ENCODE peak calls at places on chromosome 6, in five cellular contexts. One of them, this sample, is unnamed.

GRCh38 chr6:153090241-153090930 is 40.7 kb downstream of the RGS17 start:
- DNase-seq in A549: no peak
- DNase-seq in GM23338: no peak
- DNase-seq in GM12878: no peak
- DNase-seq in K562: no peak
- DNase-seq in this sample: peak

GRCh38 chr6:40734607-40735006 is 147.4 kb upstream of the LRFN2 start:
- DNase-seq in GM12878: no peak
- DNase-seq in A549: no peak
- DNase-seq in GM23338: no peak
- DNase-seq in K562: no peak
- DNase-seq in this sample: no peak

GRCh38 chr6:1603708-1604346 is 5.9 kb upstream of the FOXC1 start:
- DNase-seq in GM12878: no peak
- DNase-seq in K562: no peak
- DNase-seq in GM23338: peak
- DNase-seq in A549: no peak
- DNase-seq in this sample: no peak

GRCh38 chr6:162404926-162405325 is 322.6 kb downstream of the PRKN start:
- DNase-seq in A549: no peak
- DNase-seq in GM12878: no peak
- DNase-seq in GM23338: no peak
- DNase-seq in K562: no peak
- DNase-seq in this sample: no peak

GRCh38 chr6:119830494-119831295 is 481.1 kb upstream of the MAN1A1 start:
- DNase-seq in A549: no peak
- DNase-seq in K562: no peak
- DNase-seq in GM12878: no peak
- DNase-seq in GM23338: no peak
- DNase-seq in this sample: no peak

GRCh38 chr6:35449287-35449881 is 2.8 kb upstream of the FANCE start:
- DNase-seq in GM12878: no peak
- DNase-seq in A549: peak
- DNase-seq in GM23338: peak
- DNase-seq in K562: peak
- DNase-seq in this sample: no peak

GRCh38 chr6:128443553-128443952 is 76.8 kb downstream of the PTPRK start:
- DNase-seq in K562: no peak
- DNase-seq in GM12878: no peak
- DNase-seq in GM23338: no peak
- DNase-seq in A549: no peak
- DNase-seq in this sample: no peak

GRCh38 chr6:21587925-21588811 is 5.4 kb upstream of the SOX4 start:
- DNase-seq in K562: no peak
- DNase-seq in GM23338: peak
- DNase-seq in GM12878: no peak
- DNase-seq in A549: peak
- DNase-seq in this sample: peak

GRCh38 chr6:43838276-43839036 is 68.4 kb downstream of the VEGFA start:
- DNase-seq in A549: peak
- DNase-seq in GM12878: no peak
- DNase-seq in K562: peak
- DNase-seq in GM23338: peak
- DNase-seq in this sample: peak

GRCh38 chr6:36064770-36065396 is 37.3 kb downstream of the MAPK14 start:
- DNase-seq in K562: no peak
- DNase-seq in A549: no peak
- DNase-seq in GM12878: no peak
- DNase-seq in GM23338: no peak
- DNase-seq in this sample: no peak

GRCh38 chr6:15769471-15770088 is 106.8 kb upstream of the DTNBP1 start:
- DNase-seq in GM23338: no peak
- DNase-seq in A549: no peak
- DNase-seq in GM12878: no peak
- DNase-seq in K562: peak
- DNase-seq in this sample: no peak

GRCh38 chr6:99746261-99746895 is 139.7 kb downstream of the PRDM13 start:
- DNase-seq in GM23338: peak
- DNase-seq in GM12878: peak
- DNase-seq in K562: peak
- DNase-seq in A549: peak
- DNase-seq in this sample: peak

GRCh38 chr6:110886555-110887167 is 12.1 kb downstream of the AMD1 start:
- DNase-seq in K562: no peak
- DNase-seq in GM12878: no peak
- DNase-seq in GM23338: no peak
- DNase-seq in A549: no peak
- DNase-seq in this sample: no peak

GRCh38 chr6:36800223-36801095 is 38.8 kb downstream of the CPNE5 start:
- DNase-seq in A549: no peak
- DNase-seq in K562: no peak
- DNase-seq in GM12878: no peak
- DNase-seq in GM23338: no peak
- DNase-seq in this sample: no peak

GRCh38 chr6:100614933-100615332 is 150.2 kb upstream of the SIM1 start:
- DNase-seq in GM12878: no peak
- DNase-seq in A549: no peak
- DNase-seq in K562: no peak
- DNase-seq in GM23338: no peak
- DNase-seq in this sample: no peak

GRCh38 chr6:156773935-156774871 is 3.0 kb upstream of the ARID1B start:
- DNase-seq in A549: no peak
- DNase-seq in K562: no peak
- DNase-seq in GM23338: no peak
- DNase-seq in GM12878: no peak
- DNase-seq in this sample: no peak

GRCh38 chr6:113447088-113447831 is 409.9 kb upstream of the MARCKS start:
- DNase-seq in A549: no peak
- DNase-seq in K562: no peak
- DNase-seq in GM23338: no peak
- DNase-seq in GM12878: no peak
- DNase-seq in this sample: no peak

GRCh38 chr6:112912351-112913101 is 565.4 kb downstream of the RFPL4B start:
- DNase-seq in K562: no peak
- DNase-seq in A549: no peak
- DNase-seq in GM12878: no peak
- DNase-seq in GM23338: peak
- DNase-seq in this sample: no peak

GRCh38 chr6:3946779-3947178 is 97.6 kb downstream of the FAM50B start:
- DNase-seq in GM12878: no peak
- DNase-seq in K562: peak
- DNase-seq in GM23338: peak
- DNase-seq in A549: no peak
- DNase-seq in this sample: no peak

GRCh38 chr6:22296067-22296466 is 769 bp downstream of the PRL start:
- DNase-seq in GM23338: no peak
- DNase-seq in GM12878: no peak
- DNase-seq in K562: no peak
- DNase-seq in A549: no peak
- DNase-seq in this sample: no peak

GRCh38 chr6:12343122-12343439 is 52.9 kb downstream of the EDN1 start:
- DNase-seq in GM23338: no peak
- DNase-seq in A549: no peak
- DNase-seq in GM12878: no peak
- DNase-seq in K562: no peak
- DNase-seq in this sample: no peak

GRCh38 chr6:107061125-107062020 is 33.4 kb downstream of the MTRES1 start:
- DNase-seq in GM23338: peak
- DNase-seq in K562: no peak
- DNase-seq in A549: no peak
- DNase-seq in GM12878: peak
- DNase-seq in this sample: no peak

GRCh38 chr6:26401987-26402658 is at the start of gene BTN3A1:
- DNase-seq in A549: peak
- DNase-seq in GM12878: peak
- DNase-seq in K562: peak
- DNase-seq in GM23338: peak
- DNase-seq in this sample: peak

GRCh38 chr6:157236040-157236725 is 87.1 kb downstream of the TMEM242 start:
- DNase-seq in GM23338: peak
- DNase-seq in K562: no peak
- DNase-seq in GM12878: no peak
- DNase-seq in A549: no peak
- DNase-seq in this sample: no peak

GRCh38 chr6:118897386-118897785 is 3.4 kb downstream of the ASF1A start:
- DNase-seq in K562: no peak
- DNase-seq in GM12878: no peak
- DNase-seq in A549: no peak
- DNase-seq in GM23338: no peak
- DNase-seq in this sample: no peak

GRCh38 chr6:22526753-22527152 is 42.6 kb upstream of the HDGFL1 start:
- DNase-seq in K562: no peak
- DNase-seq in A549: no peak
- DNase-seq in GM23338: no peak
- DNase-seq in GM12878: no peak
- DNase-seq in this sample: no peak

GRCh38 chr6:139708342-139709199 is 334.1 kb upstream of the CITED2 start:
- DNase-seq in A549: peak
- DNase-seq in GM12878: no peak
- DNase-seq in K562: no peak
- DNase-seq in GM23338: no peak
- DNase-seq in this sample: no peak

GRCh38 chr6:55293116-55293515 is 34.2 kb upstream of the GFRAL start:
- DNase-seq in A549: no peak
- DNase-seq in K562: no peak
- DNase-seq in GM23338: peak
- DNase-seq in GM12878: no peak
- DNase-seq in this sample: peak

GRCh38 chr6:38141045-38141444 is 321.5 kb downstream of the ZFAND3 start:
- DNase-seq in K562: no peak
- DNase-seq in GM12878: no peak
- DNase-seq in GM23338: no peak
- DNase-seq in A549: no peak
- DNase-seq in this sample: no peak

GRCh38 chr6:90860822-90861601 is 274.1 kb upstream of the MAP3K7 start:
- DNase-seq in A549: no peak
- DNase-seq in K562: peak
- DNase-seq in GM23338: no peak
- DNase-seq in GM12878: no peak
- DNase-seq in this sample: no peak

GRCh38 chr6:111938710-111939109 is 65.5 kb upstream of the FYN start:
- DNase-seq in A549: no peak
- DNase-seq in GM23338: no peak
- DNase-seq in K562: no peak
- DNase-seq in GM12878: no peak
- DNase-seq in this sample: no peak

GRCh38 chr6:56757585-56757984 is 114.9 kb upstream of the DST start:
- DNase-seq in GM12878: no peak
- DNase-seq in K562: no peak
- DNase-seq in GM23338: peak
- DNase-seq in A549: no peak
- DNase-seq in this sample: no peak

GRCh38 chr6:11197175-11197535 is 35.3 kb downstream of the NEDD9 start:
- DNase-seq in A549: no peak
- DNase-seq in K562: no peak
- DNase-seq in GM12878: no peak
- DNase-seq in GM23338: peak
- DNase-seq in this sample: no peak

GRCh38 chr6:26286168-26286854 is 78.7 kb upstream of the BTN3A2 start:
- DNase-seq in GM12878: no peak
- DNase-seq in GM23338: peak
- DNase-seq in K562: peak
- DNase-seq in A549: no peak
- DNase-seq in this sample: no peak

GRCh38 chr6:36793913-36794703 is 45.1 kb downstream of the CPNE5 start:
- DNase-seq in A549: no peak
- DNase-seq in GM23338: peak
- DNase-seq in K562: no peak
- DNase-seq in GM12878: no peak
- DNase-seq in this sample: no peak

GRCh38 chr6:10507715-10508114 is 13.4 kb upstream of the GCNT2 start:
- DNase-seq in K562: no peak
- DNase-seq in GM23338: no peak
- DNase-seq in A549: no peak
- DNase-seq in GM12878: no peak
- DNase-seq in this sample: no peak

GRCh38 chr6:161272600-161273355 is 1.1 kb downstream of the AGPAT4 start:
- DNase-seq in GM12878: no peak
- DNase-seq in K562: no peak
- DNase-seq in GM23338: peak
- DNase-seq in A549: no peak
- DNase-seq in this sample: peak

DNA sequence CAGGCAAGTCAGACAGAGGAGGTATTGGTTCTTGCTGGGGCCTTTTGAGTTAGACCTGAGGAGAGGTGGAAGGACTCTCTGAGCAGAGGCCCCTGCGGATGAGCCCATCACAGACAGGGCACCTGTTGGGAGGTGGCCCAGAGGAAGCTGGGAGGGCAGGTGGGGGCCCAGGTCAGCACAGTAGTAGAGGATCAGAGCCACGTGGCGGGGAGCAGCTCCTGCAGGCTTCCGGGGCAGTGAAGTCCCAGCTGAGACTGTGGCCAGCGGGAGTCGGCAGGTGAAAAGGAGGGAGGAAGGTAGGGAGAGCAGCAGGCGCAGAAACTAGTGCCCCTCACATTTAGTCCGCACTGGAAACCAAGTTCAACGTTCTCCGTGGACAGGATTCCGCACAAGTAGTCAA is 61.8 kb downstream of the RSPH3 start:
- DNase-seq in GM23338: peak
- DNase-seq in A549: no peak
- DNase-seq in GM12878: no peak
- DNase-seq in K562: no peak
- DNase-seq in this sample: no peak
- H3K4me3 ChIP-seq in GM23338: peak
- H3K4me3 ChIP-seq in A549: no peak
- H3K4me3 ChIP-seq in GM12878: no peak
- H3K4me3 ChIP-seq in K562: no peak
- H3K4me3 ChIP-seq in this sample: no peak

DNA sequence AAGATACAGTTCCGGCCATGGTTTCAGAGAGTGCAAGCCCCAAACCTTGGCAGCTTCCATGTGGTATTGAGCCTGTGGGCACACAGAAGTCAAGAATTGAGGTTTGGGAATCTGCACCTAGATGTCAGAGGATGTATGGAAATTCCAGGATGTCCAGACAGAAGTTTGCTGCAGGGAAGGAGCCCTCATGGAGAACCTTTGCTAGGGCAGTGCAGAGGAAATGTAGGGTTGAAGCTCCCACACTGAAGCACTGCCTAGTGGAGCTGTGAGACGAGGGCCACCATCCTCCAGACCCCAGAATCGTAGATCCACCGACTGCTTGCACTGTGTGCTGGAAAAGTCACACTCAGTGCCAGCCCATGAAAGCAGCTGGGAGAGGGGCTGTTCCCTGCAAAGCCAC is 267.5 kb downstream of the OGFRL1 start:
- DNase-seq in K562: no peak
- DNase-seq in GM23338: peak
- DNase-seq in GM12878: no peak
- DNase-seq in A549: no peak
- DNase-seq in this sample: no peak
- TF ChIP-seq REST in K562: no peak
- TF ChIP-seq REST in GM23338: no peak
- TF ChIP-seq REST in GM12878: no peak
- TF ChIP-seq REST in A549: no peak
- TF ChIP-seq REST in this sample: no peak

GRCh38 chr6:158344534-158344933 is 32.3 kb downstream of the TULP4 start:
- DNase-seq in A549: no peak
- DNase-seq in GM12878: peak
- DNase-seq in GM23338: no peak
- DNase-seq in K562: no peak
- DNase-seq in this sample: no peak
- H3K4me3 ChIP-seq in A549: no peak
- H3K4me3 ChIP-seq in GM12878: no peak
- H3K4me3 ChIP-seq in GM23338: no peak
- H3K4me3 ChIP-seq in K562: no peak
- H3K4me3 ChIP-seq in this sample: no peak

GRCh38 chr6:136408205-136408604 is 118.6 kb upstream of the BCLAF1 start:
- DNase-seq in GM12878: no peak
- DNase-seq in GM23338: no peak
- DNase-seq in K562: no peak
- DNase-seq in A549: no peak
- DNase-seq in this sample: no peak
- TF ChIP-seq REST in GM12878: no peak
- TF ChIP-seq REST in GM23338: no peak
- TF ChIP-seq REST in K562: no peak
- TF ChIP-seq REST in A549: no peak
- TF ChIP-seq REST in this sample: no peak

This sample was measured in HCT116.